ENCODE peak calls at places on chromosomes 12 and 14, in seven cellular contexts. V, G, E, P, L, F and O are unnamed samples.

GRCh38 chr14:36519431-36520321 is at the start of gene NKX2-1:
- DNase-seq in V (no peak), G (no peak), E (no peak), P (no peak), L (no peak), F (no peak), O (no peak)

GRCh38 chr12:124456652-124457152 is 110.7 kb downstream of the NCOR2 start:
- DNase-seq in V (no peak), G (no peak), E (no peak), P (no peak), L (no peak), F (peak; percentile 61), O (no peak)

GRCh38 chr14:101229666-101230065 is 326.1 kb upstream of the RTL1 start:
- DNase-seq in V (no peak), G (no peak), E (no peak), P (no peak), L (no peak), F (no peak), O (no peak)

GRCh38 chr12:30840715-30841114 is 85.8 kb upstream of the TSPAN11 start:
- DNase-seq in V (no peak), G (no peak), E (no peak), P (no peak), L (no peak), F (no peak), O (no peak)

GRCh38 chr14:105878554-105878953 is 352.2 kb downstream of the TMEM121 start:
- DNase-seq in V (no peak), G (no peak), E (no peak), P (no peak), L (no peak), F (no peak), O (no peak)

GRCh38 chr12:89453579-89453978 is 71.0 kb downstream of the GALNT4 start:
- DNase-seq in V (no peak), G (no peak), E (peak; percentile 46), P (peak; percentile 72), L (no peak), F (no peak), O (peak; percentile 75)

GRCh38 chr12:51907083-51907863 is at the start of gene ACVRL1:
- DNase-seq in V (no peak), G (peak; percentile 10), E (no peak), P (no peak), L (no peak), F (peak; percentile 61), O (no peak)

GRCh38 chr12:107400686-107401447 is 284.7 kb upstream of the PWP1 start:
- DNase-seq in V (no peak), G (no peak), E (no peak), P (no peak), L (no peak), F (no peak), O (no peak)

GRCh38 chr12:34401659-34402227 is 379.4 kb downstream of the ALG10 start:
- DNase-seq in V (peak; percentile 11), G (peak; percentile 4), E (no peak), P (no peak), L (no peak), F (no peak), O (no peak)

GRCh38 chr12:62800707-62801400 is 134.1 kb downstream of the PPM1H start:
- DNase-seq in V (no peak), G (no peak), E (no peak), P (no peak), L (no peak), F (no peak), O (no peak)

GRCh38 chr12:121648458-121649028 is 20.9 kb downstream of the MORN3 start:
- DNase-seq in V (no peak), G (no peak), E (no peak), P (no peak), L (no peak), F (no peak), O (no peak)

GRCh38 chr14:80770114-80770917 is 171.2 kb downstream of the CEP128 start:
- DNase-seq in V (no peak), G (no peak), E (no peak), P (peak; percentile 44), L (no peak), F (no peak), O (no peak)

GRCh38 chr14:73176673-73177072 is 40.4 kb downstream of the PSEN1 start:
- DNase-seq in V (no peak), G (no peak), E (no peak), P (no peak), L (no peak), F (no peak), O (no peak)

GRCh38 chr14:99769123-99769522 is 24.1 kb upstream of the EML1 start:
- DNase-seq in V (no peak), G (no peak), E (no peak), P (no peak), L (no peak), F (no peak), O (no peak)

GRCh38 chr14:99736600-99737371 is 52.7 kb downstream of the CYP46A1 start:
- DNase-seq in V (no peak), G (no peak), E (no peak), P (no peak), L (no peak), F (no peak), O (no peak)

GRCh38 chr14:76848879-76849278 is 22.7 kb downstream of the LRRC74A start:
- DNase-seq in V (no peak), G (no peak), E (no peak), P (no peak), L (no peak), F (no peak), O (no peak)

DNA sequence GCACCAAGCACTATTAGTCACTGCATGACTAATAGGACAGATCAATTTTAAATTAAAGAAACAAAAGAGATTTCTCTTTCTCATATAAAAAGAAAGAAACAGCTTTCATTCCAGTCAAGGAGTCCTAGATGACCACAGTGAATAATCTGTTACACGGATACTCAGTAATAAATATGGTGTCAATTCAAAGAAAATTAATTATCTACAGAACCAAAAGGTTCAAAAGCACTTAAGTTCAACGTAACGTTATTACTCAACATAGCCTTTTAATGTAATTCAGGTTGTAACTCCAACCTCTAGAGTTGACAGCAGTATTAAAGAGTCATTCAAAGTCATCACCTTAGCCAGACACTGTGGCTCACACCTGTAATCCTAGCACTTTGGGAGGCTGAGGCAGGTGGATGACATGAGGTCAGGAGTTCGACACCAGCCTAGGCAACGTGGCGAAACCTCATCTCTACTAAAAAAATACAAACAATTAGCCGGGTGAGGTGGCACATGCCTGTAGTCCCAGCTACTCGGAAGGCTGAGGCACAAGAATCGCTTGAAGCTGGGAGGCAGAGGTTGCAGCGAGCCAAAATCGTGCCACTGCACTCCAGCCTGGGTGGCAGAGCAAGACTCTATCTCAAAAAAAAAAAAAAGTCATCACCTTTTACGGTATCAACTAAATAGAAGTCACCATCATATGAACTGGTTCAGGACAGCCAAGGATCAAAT is 4.4 kb downstream of the PPTC7 start:
- DNase-seq in V (no peak), G (no peak), E (no peak), P (no peak), L (no peak), F (no peak), O (no peak)
- H3K4me3 ChIP-seq in V (peak overlapping the region; percentile 9), G (no peak overlapping the region), E (no peak overlapping the region), P (no peak overlapping the region), L (no peak overlapping the region), F (no peak overlapping the region), O (no peak overlapping the region)

GRCh38 chr14:43041207-43041606 is 1434.5 kb downstream of the LRFN5 start:
- DNase-seq in V (no peak), G (no peak), E (no peak), P (no peak), L (no peak), F (no peak), O (no peak)
- TF ChIP-seq CTCF in V (no peak), G (no peak), E (no peak), P (no peak), L (no peak), F (no peak), O (no peak)

DNA sequence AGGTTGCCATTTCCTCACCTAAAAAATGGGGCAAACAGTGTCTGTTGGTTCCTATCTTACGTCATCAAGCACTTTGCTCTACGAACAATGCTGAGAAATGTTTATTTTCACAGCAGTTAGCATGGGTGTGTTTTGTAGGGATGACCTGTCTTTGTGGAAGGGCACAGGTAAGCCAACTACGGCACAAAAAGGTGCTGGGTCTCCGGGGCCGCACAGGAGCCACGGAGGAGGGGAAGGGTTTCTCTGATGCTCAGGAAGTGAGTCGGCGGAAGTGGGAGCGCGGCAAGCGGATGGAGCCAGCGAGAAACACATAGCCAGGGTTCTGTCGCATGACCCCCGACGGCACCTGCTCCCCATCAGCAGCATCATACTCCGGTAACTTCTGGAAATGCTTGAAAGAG is 65.6 kb upstream of the TCL1B start:
- DNase-seq in V (no peak), G (no peak), E (no peak), P (no peak), L (no peak), F (no peak), O (no peak)
- H3K4me3 ChIP-seq in V (no peak overlapping the region), G (no peak overlapping the region), E (no peak overlapping the region), P (no peak overlapping the region), L (no peak overlapping the region), F (no peak overlapping the region), O (no peak overlapping the region)

DNA sequence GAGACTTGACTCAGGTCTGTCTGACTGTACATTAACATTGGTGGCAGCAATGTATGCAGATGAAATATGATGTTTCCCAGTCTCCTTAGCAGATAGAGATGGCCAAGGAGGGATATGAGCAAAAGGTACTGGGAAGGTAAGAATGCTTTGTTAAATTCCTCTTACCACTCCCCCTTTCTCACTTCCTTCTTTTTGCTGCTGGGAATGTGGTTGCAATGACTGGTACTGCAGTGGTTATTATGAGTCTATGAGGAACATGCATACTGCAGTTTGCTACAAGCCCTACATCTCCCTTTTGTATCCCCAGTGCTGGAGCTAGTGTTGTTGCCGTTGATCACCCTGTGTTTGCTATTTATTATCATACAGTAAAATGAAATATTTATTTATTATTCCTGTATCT is 35.9 kb downstream of the ALDH1L2 start:
- DNase-seq in V (no peak), G (no peak), E (no peak), P (no peak), L (no peak), F (no peak), O (no peak)
- TF ChIP-seq CTCF in V (no peak), G (no peak), E (no peak), P (no peak), L (no peak), F (no peak), O (no peak)

GRCh38 chr12:20000229-20000869 is 368.0 kb upstream of the PDE3A start:
- DNase-seq in V (no peak), G (no peak), E (no peak), P (no peak), L (no peak), F (no peak), O (no peak)

GRCh38 chr12:19997996-19998395 is 370.3 kb upstream of the PDE3A start:
- DNase-seq in V (no peak), G (no peak), E (no peak), P (peak; percentile 11), L (no peak), F (no peak), O (no peak)

GRCh38 chr12:20003252-20003651 is 365.1 kb upstream of the PDE3A start:
- DNase-seq in V (no peak), G (no peak), E (no peak), P (no peak), L (no peak), F (no peak), O (no peak)

GRCh38 chr12:19998968-19999792 is 369.2 kb upstream of the PDE3A start:
- DNase-seq in V (no peak), G (no peak), E (no peak), P (no peak), L (no peak), F (no peak), O (no peak)

GRCh38 chr12:19999793-20000138 is 368.6 kb upstream of the PDE3A start:
- DNase-seq in V (no peak), G (no peak), E (no peak), P (no peak), L (no peak), F (no peak), O (no peak)
- H3K4me3 ChIP-seq in V (no peak overlapping the region), G (no peak overlapping the region), E (no peak overlapping the region), P (no peak overlapping the region), L (no peak overlapping the region), F (no peak overlapping the region), O (no peak overlapping the region)